ENCODE peak calls at places on chromosomes 2 and 18, in nine cellular contexts. One of them, this sample, is unnamed. For H3K4me1, the result is how much of the 10 kb centered on the place peaks cover.

GRCh38 chr2:27024188-27024587 is 8.6 kb upstream of the TMEM214 start:
- DNase-seq in cardiac muscle cell: no peak
- DNase-seq in lung: no peak
- DNase-seq in IMR-90: no peak
- DNase-seq in hepatocyte: no peak
- DNase-seq in left ventricle myocardium inferior: no peak
- DNase-seq in MM.1S: no peak
- DNase-seq in heart left ventricle: no peak
- DNase-seq in PC-9: no peak
- DNase-seq in this sample: no peak

GRCh38 chr18:76491436-76491800 is 3.6 kb downstream of the ZNF516 start:
- DNase-seq in cardiac muscle cell: peak
- DNase-seq in lung: peak
- DNase-seq in IMR-90: peak
- DNase-seq in hepatocyte: peak
- DNase-seq in left ventricle myocardium inferior: peak
- DNase-seq in MM.1S: peak
- DNase-seq in heart left ventricle: peak
- DNase-seq in PC-9: peak
- DNase-seq in this sample: no peak

GRCh38 chr2:182866461-182867369 is at the start of gene FRZB:
- DNase-seq in cardiac muscle cell: peak
- DNase-seq in lung: peak
- DNase-seq in IMR-90: peak
- DNase-seq in hepatocyte: peak
- DNase-seq in left ventricle myocardium inferior: peak
- DNase-seq in MM.1S: no peak
- DNase-seq in heart left ventricle: peak
- DNase-seq in PC-9: peak
- DNase-seq in this sample: no peak

GRCh38 chr2:219541611-219542180 is 1.9 kb downstream of the CHPF start:
- DNase-seq in cardiac muscle cell: peak
- DNase-seq in lung: peak
- DNase-seq in IMR-90: peak
- DNase-seq in hepatocyte: peak
- DNase-seq in left ventricle myocardium inferior: peak
- DNase-seq in MM.1S: peak
- DNase-seq in heart left ventricle: peak
- DNase-seq in PC-9: peak
- DNase-seq in this sample: no peak

GRCh38 chr2:202774104-202774503 is 97.5 kb downstream of the ICA1L start:
- DNase-seq in cardiac muscle cell: no peak
- DNase-seq in lung: no peak
- DNase-seq in IMR-90: no peak
- DNase-seq in hepatocyte: no peak
- DNase-seq in left ventricle myocardium inferior: no peak
- DNase-seq in MM.1S: no peak
- DNase-seq in heart left ventricle: no peak
- DNase-seq in PC-9: no peak
- DNase-seq in this sample: no peak

GRCh38 chr18:41466436-41467160 is 488.4 kb upstream of the PIK3C3 start:
- DNase-seq in cardiac muscle cell: no peak
- DNase-seq in lung: no peak
- DNase-seq in IMR-90: no peak
- DNase-seq in hepatocyte: no peak
- DNase-seq in left ventricle myocardium inferior: no peak
- DNase-seq in MM.1S: no peak
- DNase-seq in heart left ventricle: no peak
- DNase-seq in PC-9: no peak
- DNase-seq in this sample: no peak

GRCh38 chr2:120520929-120521912 is 175.3 kb downstream of the INHBB start:
- DNase-seq in cardiac muscle cell: peak
- DNase-seq in lung: peak
- DNase-seq in IMR-90: peak
- DNase-seq in hepatocyte: no peak
- DNase-seq in left ventricle myocardium inferior: no peak
- DNase-seq in MM.1S: no peak
- DNase-seq in heart left ventricle: no peak
- DNase-seq in PC-9: peak
- DNase-seq in this sample: no peak

GRCh38 chr2:198662916-198663315 is 794.8 kb downstream of the SATB2 start:
- DNase-seq in cardiac muscle cell: peak
- DNase-seq in lung: no peak
- DNase-seq in IMR-90: no peak
- DNase-seq in hepatocyte: no peak
- DNase-seq in left ventricle myocardium inferior: no peak
- DNase-seq in MM.1S: no peak
- DNase-seq in heart left ventricle: no peak
- DNase-seq in PC-9: no peak
- DNase-seq in this sample: no peak

GRCh38 chr2:175726213-175726612 is 275.9 kb downstream of the LNPK start:
- DNase-seq in cardiac muscle cell: no peak
- DNase-seq in lung: no peak
- DNase-seq in IMR-90: peak
- DNase-seq in hepatocyte: no peak
- DNase-seq in left ventricle myocardium inferior: no peak
- DNase-seq in MM.1S: no peak
- DNase-seq in heart left ventricle: no peak
- DNase-seq in PC-9: no peak
- DNase-seq in this sample: no peak

GRCh38 chr2:45908316-45909150 is 257.1 kb downstream of the PRKCE start:
- DNase-seq in cardiac muscle cell: no peak
- DNase-seq in lung: no peak
- DNase-seq in IMR-90: no peak
- DNase-seq in hepatocyte: no peak
- DNase-seq in left ventricle myocardium inferior: no peak
- DNase-seq in MM.1S: no peak
- DNase-seq in heart left ventricle: no peak
- DNase-seq in PC-9: no peak
- DNase-seq in this sample: no peak
- H3K4me1 ChIP-seq in cardiac muscle cell: under half
- H3K4me1 ChIP-seq in lung: under half
- H3K4me1 ChIP-seq in IMR-90: under half
- H3K4me1 ChIP-seq in hepatocyte: under half
- H3K4me1 ChIP-seq in left ventricle myocardium inferior: under half
- H3K4me1 ChIP-seq in MM.1S: under half
- H3K4me1 ChIP-seq in heart left ventricle: under half
- H3K4me1 ChIP-seq in PC-9: under half
- H3K4me1 ChIP-seq in this sample: under half

DNA sequence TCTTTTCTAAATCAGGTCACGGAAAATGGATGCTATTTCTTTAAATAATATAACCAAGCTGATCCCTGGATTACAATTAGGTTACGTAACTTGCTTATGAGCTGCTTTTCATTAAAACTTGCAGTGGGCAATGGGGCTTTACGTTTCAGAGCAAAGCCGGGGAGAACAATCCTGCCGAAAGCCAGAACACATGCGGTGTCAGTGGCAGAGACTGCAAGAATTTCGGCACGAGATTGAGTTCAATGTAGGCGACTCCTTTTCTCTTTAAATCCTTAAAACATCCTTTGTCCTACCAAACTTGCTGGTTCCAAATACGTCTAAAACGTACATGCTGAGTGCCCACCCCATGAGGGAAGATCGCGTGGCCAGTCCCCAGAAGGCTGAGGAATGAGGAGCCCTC is 36.8 kb upstream of the NCOA1 start:
- DNase-seq in cardiac muscle cell: no peak
- DNase-seq in lung: no peak
- DNase-seq in IMR-90: peak
- DNase-seq in hepatocyte: no peak
- DNase-seq in left ventricle myocardium inferior: no peak
- DNase-seq in MM.1S: no peak
- DNase-seq in heart left ventricle: no peak
- DNase-seq in PC-9: no peak
- DNase-seq in this sample: no peak
- H3K4me3 ChIP-seq in cardiac muscle cell: no peak
- H3K4me3 ChIP-seq in lung: no peak
- H3K4me3 ChIP-seq in IMR-90: peak
- H3K4me3 ChIP-seq in hepatocyte: no peak
- H3K4me3 ChIP-seq in left ventricle myocardium inferior: peak
- H3K4me3 ChIP-seq in MM.1S: no peak
- H3K4me3 ChIP-seq in heart left ventricle: no peak
- H3K4me3 ChIP-seq in PC-9: no peak
- H3K4me3 ChIP-seq in this sample: peak

GRCh38 chr2:192190474-192190873 is 4.3 kb downstream of the TMEFF2 start:
- DNase-seq in cardiac muscle cell: peak
- DNase-seq in lung: no peak
- DNase-seq in IMR-90: peak
- DNase-seq in hepatocyte: peak
- DNase-seq in left ventricle myocardium inferior: no peak
- DNase-seq in MM.1S: peak
- DNase-seq in heart left ventricle: no peak
- DNase-seq in PC-9: no peak
- DNase-seq in this sample: no peak
- TF ChIP-seq CTCF in cardiac muscle cell: peak
- TF ChIP-seq CTCF in lung: no peak
- TF ChIP-seq CTCF in IMR-90: peak
- TF ChIP-seq CTCF in hepatocyte: peak
- TF ChIP-seq CTCF in left ventricle myocardium inferior: peak
- TF ChIP-seq CTCF in MM.1S: peak
- TF ChIP-seq CTCF in heart left ventricle: no peak
- TF ChIP-seq CTCF in PC-9: peak
- TF ChIP-seq CTCF in this sample: no peak

DNA sequence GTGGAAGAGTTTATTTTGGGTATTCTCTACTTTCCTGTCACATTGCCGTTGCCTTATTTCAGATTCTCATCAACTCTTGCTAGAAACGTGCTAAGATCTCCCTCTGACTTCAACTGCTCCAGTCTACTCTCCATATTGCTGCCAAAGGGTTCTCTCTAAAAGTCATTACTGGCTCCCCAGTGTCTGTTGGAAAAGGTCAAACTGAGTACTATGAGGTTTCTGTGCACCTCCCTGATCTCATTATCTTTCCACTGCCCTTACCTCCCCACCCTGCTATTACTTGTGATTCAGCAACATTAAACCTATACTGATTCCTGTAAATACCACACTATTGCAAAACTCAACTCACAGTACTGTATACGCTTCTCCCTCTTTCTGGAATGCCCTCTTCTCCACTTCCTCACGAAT is 1.9 kb upstream of the KRCC1 start:
- DNase-seq in cardiac muscle cell: no peak
- DNase-seq in lung: no peak
- DNase-seq in IMR-90: no peak
- DNase-seq in hepatocyte: no peak
- DNase-seq in left ventricle myocardium inferior: no peak
- DNase-seq in MM.1S: no peak
- DNase-seq in heart left ventricle: no peak
- DNase-seq in PC-9: no peak
- DNase-seq in this sample: no peak
- H3K4me1 ChIP-seq in cardiac muscle cell: under half
- H3K4me1 ChIP-seq in lung: under half
- H3K4me1 ChIP-seq in IMR-90: under half
- H3K4me1 ChIP-seq in hepatocyte: under half
- H3K4me1 ChIP-seq in left ventricle myocardium inferior: under half
- H3K4me1 ChIP-seq in MM.1S: under half
- H3K4me1 ChIP-seq in heart left ventricle: under half
- H3K4me1 ChIP-seq in PC-9: under half
- H3K4me1 ChIP-seq in this sample: under half

GRCh38 chr2:173087793-173088493 is 12.3 kb downstream of the MAP3K20 start:
- DNase-seq in cardiac muscle cell: no peak
- DNase-seq in lung: no peak
- DNase-seq in IMR-90: no peak
- DNase-seq in hepatocyte: no peak
- DNase-seq in left ventricle myocardium inferior: no peak
- DNase-seq in MM.1S: no peak
- DNase-seq in heart left ventricle: no peak
- DNase-seq in PC-9: no peak
- DNase-seq in this sample: no peak

GRCh38 chr2:173092844-173093402 is 17.3 kb downstream of the MAP3K20 start:
- DNase-seq in cardiac muscle cell: no peak
- DNase-seq in lung: no peak
- DNase-seq in IMR-90: no peak
- DNase-seq in hepatocyte: no peak
- DNase-seq in left ventricle myocardium inferior: no peak
- DNase-seq in MM.1S: no peak
- DNase-seq in heart left ventricle: no peak
- DNase-seq in PC-9: no peak
- DNase-seq in this sample: no peak

GRCh38 chr2:173090291-173090877 is 14.7 kb downstream of the MAP3K20 start:
- DNase-seq in cardiac muscle cell: peak
- DNase-seq in lung: no peak
- DNase-seq in IMR-90: peak
- DNase-seq in hepatocyte: no peak
- DNase-seq in left ventricle myocardium inferior: peak
- DNase-seq in MM.1S: no peak
- DNase-seq in heart left ventricle: no peak
- DNase-seq in PC-9: no peak
- DNase-seq in this sample: no peak

GRCh38 chr2:173094731-173095130 is 19.1 kb downstream of the MAP3K20 start:
- DNase-seq in cardiac muscle cell: no peak
- DNase-seq in lung: no peak
- DNase-seq in IMR-90: no peak
- DNase-seq in hepatocyte: no peak
- DNase-seq in left ventricle myocardium inferior: no peak
- DNase-seq in MM.1S: no peak
- DNase-seq in heart left ventricle: no peak
- DNase-seq in PC-9: no peak
- DNase-seq in this sample: no peak

GRCh38 chr2:173090973-173091660 is 15.5 kb downstream of the MAP3K20 start:
- DNase-seq in cardiac muscle cell: no peak
- DNase-seq in lung: no peak
- DNase-seq in IMR-90: no peak
- DNase-seq in hepatocyte: no peak
- DNase-seq in left ventricle myocardium inferior: peak
- DNase-seq in MM.1S: no peak
- DNase-seq in heart left ventricle: no peak
- DNase-seq in PC-9: no peak
- DNase-seq in this sample: no peak
- H3K4me3 ChIP-seq in cardiac muscle cell: no peak
- H3K4me3 ChIP-seq in lung: no peak
- H3K4me3 ChIP-seq in IMR-90: no peak
- H3K4me3 ChIP-seq in hepatocyte: no peak
- H3K4me3 ChIP-seq in left ventricle myocardium inferior: peak
- H3K4me3 ChIP-seq in MM.1S: no peak
- H3K4me3 ChIP-seq in heart left ventricle: no peak
- H3K4me3 ChIP-seq in PC-9: no peak
- H3K4me3 ChIP-seq in this sample: peak

GRCh38 chr2:20677301-20678176 is 10.6 kb downstream of the GDF7 start:
- DNase-seq in cardiac muscle cell: no peak
- DNase-seq in lung: no peak
- DNase-seq in IMR-90: no peak
- DNase-seq in hepatocyte: no peak
- DNase-seq in left ventricle myocardium inferior: no peak
- DNase-seq in MM.1S: peak
- DNase-seq in heart left ventricle: no peak
- DNase-seq in PC-9: no peak
- DNase-seq in this sample: no peak
- TF ChIP-seq CTCF in cardiac muscle cell: no peak
- TF ChIP-seq CTCF in lung: no peak
- TF ChIP-seq CTCF in IMR-90: no peak
- TF ChIP-seq CTCF in hepatocyte: no peak
- TF ChIP-seq CTCF in left ventricle myocardium inferior: peak
- TF ChIP-seq CTCF in MM.1S: peak
- TF ChIP-seq CTCF in heart left ventricle: no peak
- TF ChIP-seq CTCF in PC-9: no peak
- TF ChIP-seq CTCF in this sample: peak